ENCODE peak calls at places on chromosomes 11 and 22, in five cellular contexts. S is myocyte; T is iPS-NIHi11; B is activated T-cell treated with anti-CD3 and anti-CD28 coated beads, Interleukin-2, amount 50 U/mL, for 72 hours; C is activated CD4-positive, alpha-beta T cell treated with anti-CD3 and anti-CD28 coated beads, Interleukin-2, amount 50 U/mL, for 24 hours. J is an unnamed sample.

GRCh38 chr11:36431429-36432092 is 78.5 kb downstream of the TRAF6 start:
- DNase-seq in B (peak; percentile 69), S (peak; percentile 87), T (peak; percentile 35), C (no peak), J (no peak)

GRCh38 chr11:72816404-72816990 is 2.3 kb downstream of the ATG16L2 start:
- DNase-seq in S (peak; percentile 63), B (no peak), T (no peak), C (no peak), J (no peak)

GRCh38 chr11:27451528-27451927 is 21.1 kb downstream of the LGR4 start:
- DNase-seq in C (no peak), B (no peak), S (no peak), T (no peak), J (no peak)

GRCh38 chr11:2912498-2912897 is 16.7 kb downstream of the PHLDA2 start:
- DNase-seq in C (no peak), S (peak; percentile 73), T (peak; percentile 81), B (no peak), J (no peak)

GRCh38 chr22:38724926-38725571 is 19.3 kb downstream of the GTPBP1 start:
- DNase-seq in T (peak; percentile 70), B (no peak), S (peak; percentile 47), C (no peak), J (no peak)

GRCh38 chr22:46421272-46421671 is 85.8 kb downstream of the TRMU start:
- DNase-seq in C (no peak), S (no peak), T (no peak), B (peak; percentile 15), J (no peak)

GRCh38 chr11:8813658-8814057 is 97.3 kb upstream of the AKIP1 start:
- DNase-seq in S (peak; percentile 90), C (peak; percentile 36), T (peak; percentile 87), B (peak; percentile 63), J (peak; percentile 88)

GRCh38 chr22:29625090-29625825 is 21.8 kb downstream of the NF2 start:
- DNase-seq in T (peak; percentile 49), S (peak; percentile 75), C (peak; percentile 24), B (peak; percentile 27), J (no peak)

GRCh38 chr11:14422052-14422813 is 63.2 kb upstream of the RRAS2 start:
- DNase-seq in C (no peak), S (peak; percentile 99), T (peak; percentile 82), B (no peak), J (peak; percentile 67)

GRCh38 chr11:59102259-59102765 is 4.7 kb upstream of the FAM111B start:
- DNase-seq in T (peak; percentile 52), C (peak; percentile 56), B (peak; percentile 72), S (peak; percentile 49), J (peak; percentile 84)

GRCh38 chr11:62208785-62209144 is 292 bp downstream of the SCGB2A1 start:
- DNase-seq in C (no peak), S (no peak), T (no peak), B (no peak), J (no peak)

GRCh38 chr11:10973416-10973815 is 115.6 kb upstream of the ZBED5 start:
- DNase-seq in B (no peak), T (no peak), S (no peak), C (no peak), J (no peak)

GRCh38 chr11:63841554-63841953 is 2.6 kb downstream of the MARK2 start:
- DNase-seq in B (no peak), T (no peak), S (peak; percentile 65), C (no peak), J (peak; percentile 61)

GRCh38 chr11:11524436-11525038 is 97.3 kb downstream of the GALNT18 start:
- DNase-seq in B (no peak), S (no peak), T (no peak), C (no peak), J (no peak)

GRCh38 chr11:76657139-76657823 is 13.3 kb downstream of the LRRC32 start:
- DNase-seq in C (no peak), S (no peak), B (no peak), T (no peak), J (no peak)

GRCh38 chr11:73995247-73995646 is 12.6 kb upstream of the UCP2 start:
- DNase-seq in T (no peak), C (no peak), S (no peak), B (no peak), J (no peak)

GRCh38 chr11:79087238-79087956 is 353.4 kb downstream of the TENM4 start:
- DNase-seq in S (no peak), C (no peak), B (no peak), T (peak; percentile 35), J (peak; percentile 29)

GRCh38 chr11:72926076-72926475 is 111.9 kb downstream of the ATG16L2 start:
- DNase-seq in C (no peak), T (no peak), S (no peak), B (no peak), J (no peak)

GRCh38 chr11:73542175-73542574 is 55.7 kb downstream of the FAM168A start:
- DNase-seq in T (no peak), S (no peak), B (no peak), C (no peak), J (no peak)

GRCh38 chr11:112391086-112391485 is 130.4 kb upstream of the PLET1 start:
- DNase-seq in T (no peak), C (no peak), B (no peak), S (no peak), J (no peak)

GRCh38 chr11:1672613-1673400 is 24.2 kb upstream of the KRTAP5-6 start:
- DNase-seq in T (no peak), S (no peak), B (no peak), C (no peak), J (no peak)

GRCh38 chr22:46267431-46268279 is at the start of gene TTC38:
- DNase-seq in S (peak; percentile 95), T (peak; percentile 99), B (peak; percentile 56), C (no peak), J (peak; percentile 19)

GRCh38 chr11:63610604-63611394 is 3.4 kb downstream of the PLAAT3 start:
- DNase-seq in T (peak; percentile 55), S (peak; percentile 54), B (no peak), C (no peak), J (peak; percentile 57)

GRCh38 chr11:45215098-45215497 is 68.7 kb downstream of the PRDM11 start:
- DNase-seq in T (no peak), B (no peak), S (no peak), C (no peak), J (no peak)

GRCh38 chr11:10526974-10527918 is 13.7 kb downstream of the RNF141 start:
- DNase-seq in C (peak; percentile 7), T (no peak), S (no peak), B (no peak), J (no peak)

GRCh38 chr11:112719736-112720525 is 241.3 kb upstream of the NCAM1 start:
- DNase-seq in B (no peak), S (peak; percentile 59), T (no peak), C (no peak), J (no peak)

GRCh38 chr11:78399136-78399535 is 18.5 kb downstream of the GAB2 start:
- DNase-seq in C (no peak), B (no peak), S (no peak), T (peak; percentile 39), J (no peak)

GRCh38 chr11:847876-848275 is 5.2 kb downstream of the TSPAN4 start:
- DNase-seq in S (no peak), B (no peak), C (no peak), T (no peak), J (no peak)

GRCh38 chr11:122068096-122068495 is 47.9 kb downstream of the BLID start:
- DNase-seq in S (no peak), T (no peak), B (no peak), C (no peak), J (no peak)

GRCh38 chr11:69950120-69950519 is 128.0 kb upstream of the ANO1 start:
- DNase-seq in C (no peak), B (peak; percentile 29), T (peak; percentile 93), S (no peak), J (peak; percentile 60)

GRCh38 chr22:35552846-35553245 is 12.2 kb downstream of the RASD2 start:
- DNase-seq in C (no peak), B (no peak), T (peak; percentile 42), S (no peak), J (no peak)

GRCh38 chr22:35326854-35327562 is 27.3 kb downstream of the TOM1 start:
- DNase-seq in T (no peak), B (no peak), S (no peak), C (no peak), J (no peak)

GRCh38 chr11:23555085-23555484 is 694.8 kb upstream of the CCDC179 start:
- DNase-seq in S (peak; percentile 52), C (no peak), T (no peak), B (no peak), J (no peak)